ENCODE peak calls at places on chromosomes 16 and 17, in four cellular contexts. T is stomach, D is fibroblast of lung, M is GM12878. W is an unnamed sample.

GRCh38 chr17:32483451-32484019 is 3.3 kb upstream of the CDK5R1 start:
- DNase-seq in T (peak; percentile 42), D (peak; percentile 67), M (no peak), W (peak; percentile 66)

GRCh38 chr16:88999457-89000206 is 22.6 kb upstream of the CBFA2T3 start:
- DNase-seq in T (no peak), D (no peak), M (no peak), W (no peak)

GRCh38 chr17:73342549-73343167 is 30.9 kb upstream of the CDC42EP4 start:
- DNase-seq in T (no peak), D (peak; percentile 74), M (no peak), W (peak; percentile 74)

GRCh38 chr17:28469376-28469775 is 4.1 kb upstream of the SLC13A2 start:
- DNase-seq in T (no peak), D (no peak), M (no peak), W (no peak)

GRCh38 chr17:37650419-37651003 is 7.3 kb upstream of the DDX52 start:
- DNase-seq in T (no peak), D (peak; percentile 33), M (no peak), W (peak; percentile 48)

GRCh38 chr16:29306201-29306600 is 100.3 kb downstream of the NPIPB11 start:
- DNase-seq in T (no peak), D (no peak), M (no peak), W (no peak)

GRCh38 chr16:57984443-57985203 is 13.7 kb upstream of the CNGB1 start:
- DNase-seq in T (peak; percentile 87), D (peak; percentile 68), M (no peak), W (peak; percentile 91)

GRCh38 chr17:5527647-5528250 is 41.4 kb downstream of the MIS12 start:
- DNase-seq in T (no peak), D (no peak), M (no peak), W (no peak)

GRCh38 chr16:11630230-11631056 is 37.8 kb upstream of the SNN start:
- DNase-seq in T (no peak), D (no peak), M (no peak), W (no peak)

GRCh38 chr16:11076259-11077018 is 132.1 kb downstream of the CLEC16A start:
- DNase-seq in T (no peak), D (no peak), M (peak; percentile 79), W (peak; percentile 55)

GRCh38 chr17:61331178-61331577 is 68.5 kb upstream of the TBX2 start:
- DNase-seq in T (no peak), D (no peak), M (no peak), W (no peak)

GRCh38 chr17:81333626-81334368 is 38.7 kb upstream of the SLC38A10 start:
- DNase-seq in T (no peak), D (no peak), M (no peak), W (no peak)

GRCh38 chr17:76540381-76541300 is 797 bp downstream of the PRCD start:
- DNase-seq in T (peak; percentile 92), D (peak; percentile 94), M (no peak), W (peak; percentile 96)
- TF ChIP-seq CTCF in T (peak; percentile 37), D (peak; percentile 6), M (no peak), W (peak; percentile 30)

GRCh38 chr17:77145635-77146632 is 5.2 kb downstream of the SEC14L1 start:
- DNase-seq in T (peak; percentile 79), D (peak; percentile 86), M (peak; percentile 71), W (peak; percentile 78)
- H3K4me3 ChIP-seq in T (no peak overlapping the region), D (no peak overlapping the region), M (peak overlapping the region; percentile 69), W (peak overlapping the region; percentile 2)

GRCh38 chr17:71084219-71084618 is 914.9 kb downstream of the KCNJ2 start:
- DNase-seq in T (peak; percentile 42), D (no peak), M (no peak), W (peak; percentile 36)
- TF ChIP-seq CTCF in T (no peak), D (peak; percentile 30), M (peak; percentile 29), W (peak; percentile 54)

GRCh38 chr16:4663756-4664465 is 29.5 kb upstream of the NUDT16L1 start:
- DNase-seq in T (peak; percentile 45), D (peak; percentile 21), M (no peak), W (peak; percentile 7)
- H3K4me3 ChIP-seq in T (no peak overlapping the region), D (no peak overlapping the region), M (no peak overlapping the region), W (no peak overlapping the region)

DNA sequence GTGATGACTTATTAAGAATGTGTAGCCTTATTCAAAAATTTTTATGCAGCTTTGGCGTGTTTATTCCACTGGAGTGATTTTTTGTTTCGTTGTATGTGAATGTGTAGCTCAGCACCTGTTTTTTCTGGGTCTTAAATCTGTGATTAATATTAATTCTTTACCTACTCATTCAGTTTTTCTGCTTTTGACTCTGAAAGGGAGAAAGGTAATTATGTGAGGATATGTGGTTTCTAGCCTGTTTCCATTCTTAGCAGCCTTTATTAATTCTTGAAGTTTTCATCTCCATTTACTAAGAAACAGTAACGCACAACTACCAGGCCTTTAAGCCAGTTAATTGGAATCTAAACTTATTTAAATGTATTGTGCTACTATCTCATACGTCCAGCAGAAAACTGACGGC is 7.0 kb downstream of the HEATR3 start:
- DNase-seq in T (no peak), D (no peak), M (no peak), W (no peak)
- TF ChIP-seq CTCF in T (no peak), D (no peak), M (no peak), W (no peak)

GRCh38 chr17:2214887-2215615 is 88.5 kb downstream of the SMG6 start:
- DNase-seq in T (no peak), D (peak; percentile 93), M (no peak), W (peak; percentile 86)
- H3K4me3 ChIP-seq in T (no peak overlapping the region), D (peak overlapping the region; percentile 10), M (peak overlapping the region; percentile 77), W (peak overlapping the region; percentile 36)

GRCh38 chr16:72837846-72838661 is 209.9 kb downstream of the ZFHX3 start:
- DNase-seq in T (no peak), D (peak; percentile 44), M (no peak), W (no peak)
- TF ChIP-seq CTCF in T (no peak), D (no peak), M (no peak), W (peak; percentile 3)

GRCh38 chr17:1030684-1031557 is 34.0 kb downstream of the TIMM22 start:
- DNase-seq in T (no peak), D (no peak), M (no peak), W (no peak)

GRCh38 chr17:1029912-1030656 is 33.2 kb downstream of the TIMM22 start:
- DNase-seq in T (no peak), D (no peak), M (no peak), W (no peak)

GRCh38 chr17:1033503-1033902 is 36.6 kb downstream of the TIMM22 start:
- DNase-seq in T (no peak), D (no peak), M (no peak), W (no peak)

GRCh38 chr17:1032391-1032790 is 35.5 kb downstream of the TIMM22 start:
- DNase-seq in T (no peak), D (no peak), M (no peak), W (no peak)

DNA sequence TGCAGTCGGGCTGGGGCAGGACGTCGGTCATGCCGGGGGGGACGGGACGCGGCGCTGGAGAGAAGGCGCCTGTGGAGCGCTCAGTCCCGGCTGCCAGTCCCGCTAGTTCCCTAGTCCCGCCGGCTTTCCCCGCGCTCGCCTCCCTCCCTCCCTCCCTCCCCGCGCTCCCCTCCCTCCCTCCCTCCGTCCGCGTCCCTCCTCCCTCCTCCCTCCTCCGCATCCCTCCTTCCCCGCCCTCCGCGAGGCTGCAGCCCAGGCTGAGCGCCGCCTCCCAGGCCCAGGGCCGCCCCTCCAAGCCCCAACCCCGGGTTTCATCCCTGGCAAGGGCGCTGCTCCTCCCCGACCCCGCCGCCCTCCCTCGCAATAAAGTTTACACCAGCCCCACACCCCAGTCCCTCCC is 34.8 kb downstream of the TIMM22 start:
- DNase-seq in T (no peak), D (peak; percentile 60), M (no peak), W (peak; percentile 32)
- H3K4me3 ChIP-seq in T (peak overlapping the region; percentile 42), D (no peak overlapping the region), M (no peak overlapping the region), W (no peak overlapping the region)

DNA sequence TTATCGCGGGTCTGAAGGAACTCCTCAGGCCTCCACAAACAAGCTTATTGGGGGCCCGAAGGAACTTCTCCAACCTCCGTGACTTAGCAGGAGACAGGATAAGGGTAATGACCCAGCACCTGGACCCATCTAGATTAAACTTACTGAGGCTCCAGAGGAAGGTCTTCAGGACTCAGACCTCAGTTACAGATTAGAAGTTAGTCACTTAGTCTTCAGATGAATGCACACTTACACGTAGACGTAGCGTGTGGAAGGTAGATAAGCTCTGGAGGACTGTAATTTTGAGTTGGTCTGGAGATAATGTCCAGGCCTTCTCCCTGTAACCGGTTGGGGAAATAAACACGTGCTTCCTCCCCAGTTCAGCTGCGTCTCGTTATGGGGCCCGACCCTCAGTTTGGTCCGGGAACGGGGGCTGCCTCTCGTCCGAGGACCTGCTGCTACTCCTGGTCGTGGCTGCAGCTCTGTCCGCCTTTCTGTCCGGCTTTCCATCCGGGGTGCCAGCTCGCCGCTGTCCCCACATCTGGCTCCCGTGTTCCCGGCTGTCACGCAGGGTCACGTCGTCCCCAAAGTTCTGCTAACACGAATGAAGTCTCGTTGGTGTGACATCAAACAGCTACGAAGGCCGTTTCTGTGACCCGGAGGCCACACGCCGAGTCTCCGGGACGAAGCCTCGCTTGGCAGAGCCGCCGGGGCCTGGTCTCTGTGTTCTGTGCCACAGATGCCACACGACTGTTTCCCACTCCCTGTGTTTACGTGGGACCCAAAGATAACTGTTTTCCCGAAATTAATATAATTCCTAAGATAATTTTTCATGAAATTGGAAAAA is 11.8 kb upstream of the SECTM1 start:
- DNase-seq in T (no peak), D (no peak), M (no peak), W (no peak)
- TF ChIP-seq CTCF in T (no peak), D (no peak), M (no peak), W (no peak)

DNA sequence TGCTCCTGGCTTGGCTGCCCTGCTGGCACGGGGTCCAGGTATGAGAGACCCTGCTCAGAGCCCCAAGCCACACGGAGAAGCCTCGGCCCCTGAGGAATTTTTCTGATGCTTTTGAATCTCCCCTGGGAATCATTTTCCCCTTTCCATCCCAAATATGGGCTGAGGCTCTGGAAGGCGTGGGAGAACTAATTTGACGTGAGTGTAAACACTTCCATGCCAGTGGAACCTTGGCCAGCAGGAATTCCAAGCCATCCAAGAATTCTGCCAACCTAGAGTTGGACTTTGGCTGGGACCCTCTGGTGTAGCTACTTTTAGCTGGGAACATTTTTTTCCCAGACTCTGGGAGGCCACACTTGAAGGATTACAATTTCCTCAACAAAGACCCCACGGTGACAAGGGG is 49.4 kb upstream of the NKD1 start:
- DNase-seq in T (no peak), D (no peak), M (no peak), W (no peak)
- H3K4me3 ChIP-seq in T (no peak overlapping the region), D (no peak overlapping the region), M (no peak overlapping the region), W (no peak overlapping the region)